ENCODE peak calls at places on chromosomes 5 and 9, in seven cellular contexts. A is uterus; F is bronchial epithelial cell; B is stimulated activated CD4-positive, alpha-beta T cell treated with anti-CD3 and anti-CD28 coated beads, Interleukin-4, amount 100 ng/mL, for 4 hours; Y is HEK293T; V is naive thymus-derived CD8-positive, alpha-beta T cell; Q is NT2/D1. O is an unnamed sample.

GRCh38 chr5:68973696-68974095 is 120.1 kb upstream of the SLC30A5 start:
- DNase-seq in A (no peak), F (peak; percentile 53), B (no peak), Y (no peak), V (no peak), Q (no peak), O (no peak)

GRCh38 chr5:158777647-158778368 is 321.9 kb downstream of the EBF1 start:
- DNase-seq in A (peak; percentile 60), F (no peak), B (no peak), Y (no peak), V (no peak), Q (no peak), O (no peak)

GRCh38 chr5:161535762-161536161 is 10.8 kb downstream of the GABRB2 start:
- DNase-seq in A (no peak), F (peak; percentile 0), B (no peak), Y (no peak), V (no peak), Q (no peak), O (no peak)

GRCh38 chr9:127131871-127132270 is 9.4 kb upstream of the ANGPTL2 start:
- DNase-seq in A (peak; percentile 25), F (peak; percentile 66), B (no peak), Y (no peak), V (no peak), Q (no peak), O (no peak)

GRCh38 chr5:167921796-167922195 is 369.6 kb upstream of the WWC1 start:
- DNase-seq in A (no peak), F (no peak), B (no peak), Y (no peak), V (no peak), Q (no peak), O (no peak)

GRCh38 chr9:4301971-4302427 is 2.1 kb upstream of the GLIS3 start:
- DNase-seq in A (no peak), F (peak; percentile 91), B (no peak), Y (no peak), V (no peak), Q (no peak), O (peak; percentile 21)

GRCh38 chr9:70043285-70043684 is 363 bp upstream of the MAMDC2 start:
- DNase-seq in A (no peak), F (no peak), B (no peak), Y (no peak), V (no peak), Q (peak; percentile 48), O (no peak)

GRCh38 chr5:154459015-154459414 is 13.2 kb downstream of the SAP30L start:
- DNase-seq in A (no peak), F (no peak), B (no peak), Y (no peak), V (no peak), Q (no peak), O (no peak)

GRCh38 chr5:127595484-127596368 is 53.2 kb upstream of the CTXN3 start:
- DNase-seq in A (no peak), F (no peak), B (no peak), Y (no peak), V (no peak), Q (no peak), O (no peak)

GRCh38 chr5:52491829-52492217 is 295.9 kb upstream of the ITGA1 start:
- DNase-seq in A (no peak), F (no peak), B (no peak), Y (no peak), V (no peak), Q (no peak), O (no peak)